ENCODE peak calls at places on chromosomes 4 and X, in eight cellular contexts. L is RCC 7860; N is stimulated activated CD4-positive, alpha-beta T cell treated with anti-CD3 and anti-CD28 coated beads, Interleukin-2, amount 100 ng/mL, for 4 hours; I is anterior cingulate cortex; K is activated T-helper 1 cell treated with anti-CD3 and anti-CD28 coated beads, Interleukin-2, amount 50 U/mL, for 16 hours; O is NCI-H1105; V is T-helper 1 cell; M is NCI-H2029 treated with DMSO at 0.1 percent for 48 hours. U is an unnamed sample.

GRCh38 chrX:132415012-132415411 is 73.8 kb downstream of the MBNL3 start:
- DNase-seq in L (no peak), K (no peak), O (no peak), M (no peak), I (no peak), V (no peak), N (no peak), U (no peak)

GRCh38 chr4:11602606-11603355 is 174.1 kb upstream of the HS3ST1 start:
- DNase-seq in N (no peak), I (no peak), K (no peak), M (no peak), O (no peak), L (no peak), V (no peak), U (no peak)

GRCh38 chrX:20666316-20666715 is 399.6 kb upstream of the RPS6KA3 start:
- DNase-seq in M (no peak), N (no peak), I (no peak), O (no peak), V (no peak), K (no peak), L (no peak), U (no peak)

GRCh38 chr4:177246636-177247584 is 62.8 kb upstream of the NEIL3 start:
- DNase-seq in L (no peak), K (no peak), M (no peak), O (no peak), I (no peak), N (no peak), V (no peak), U (no peak)

GRCh38 chr4:48436318-48436717 is 46.8 kb upstream of the SLC10A4 start:
- DNase-seq in N (no peak), M (no peak), K (no peak), L (no peak), V (no peak), O (no peak), I (no peak), U (no peak)

GRCh38 chr4:66655505-66655904 is 889.8 kb downstream of the CENPC start:
- DNase-seq in L (no peak), V (no peak), M (no peak), N (no peak), K (no peak), I (no peak), O (no peak), U (no peak)

GRCh38 chr4:13516315-13516860 is 27.9 kb downstream of the NKX3-2 start:
- DNase-seq in M (no peak), K (no peak), O (no peak), I (no peak), N (no peak), V (no peak), L (no peak), U (no peak)

GRCh38 chr4:82360298-82361177 is 13.3 kb downstream of the HNRNPD start:
- DNase-seq in O (no peak), M (no peak), K (no peak), V (no peak), L (no peak), I (no peak), N (no peak), U (no peak)

GRCh38 chrX:623599-624323 is 6.8 kb upstream of the SHOX start:
- DNase-seq in M (no peak), K (no peak), O (no peak), V (no peak), L (no peak), N (no peak), I (no peak), U (no peak)

GRCh38 chr4:112361181-112361791 is 64.1 kb downstream of the ALPK1 start:
- DNase-seq in L (peak; percentile 77), V (no peak), K (no peak), N (no peak), O (no peak), M (peak; percentile 20), I (no peak), U (no peak)

GRCh38 chrX:153642655-153643430 is 4.2 kb upstream of the DUSP9 start:
- DNase-seq in K (no peak), V (no peak), I (no peak), O (peak; percentile 46), M (no peak), L (no peak), N (no peak), U (peak; percentile 25)

GRCh38 chrX:153209347-153209746 is 30.3 kb downstream of the MAGEA1 start:
- DNase-seq in L (no peak), K (no peak), I (no peak), M (no peak), V (no peak), N (no peak), O (no peak), U (no peak)

GRCh38 chr4:158428242-158428641 is 93.4 kb upstream of the RXFP1 start:
- DNase-seq in K (no peak), L (no peak), V (no peak), O (no peak), I (no peak), N (no peak), M (no peak), U (no peak)

GRCh38 chr4:156109943-156110925 is 156.6 kb upstream of the CTSO start:
- DNase-seq in L (no peak), M (no peak), I (no peak), V (no peak), O (no peak), K (no peak), N (no peak), U (no peak)

GRCh38 chrX:35115205-35115604 is 172.6 kb downstream of the FAM47B start:
- DNase-seq in M (no peak), L (no peak), K (no peak), I (no peak), O (no peak), N (no peak), V (no peak), U (no peak)

GRCh38 chr4:8851321-8852117 is 20.1 kb downstream of the HMX1 start:
- DNase-seq in M (no peak), N (no peak), O (no peak), K (no peak), V (no peak), L (no peak), I (no peak), U (no peak)

GRCh38 chr4:20151436-20151835 is 100.3 kb upstream of the SLIT2 start:
- DNase-seq in N (no peak), L (no peak), O (no peak), K (no peak), V (no peak), I (no peak), M (no peak), U (no peak)

GRCh38 chr4:26161030-26161824 is 159.6 kb upstream of the RBPJ start:
- DNase-seq in O (no peak), M (no peak), V (no peak), N (no peak), L (no peak), I (no peak), K (no peak), U (no peak)

GRCh38 chr4:83356899-83357661 is 22.4 kb upstream of the HPSE start:
- DNase-seq in V (no peak), I (no peak), K (no peak), N (no peak), O (no peak), L (peak; percentile 80), M (no peak), U (no peak)

GRCh38 chr4:128768373-128768996 is 41.0 kb upstream of the JADE1 start:
- DNase-seq in M (no peak), L (peak; percentile 38), V (no peak), I (no peak), N (no peak), O (no peak), K (no peak), U (no peak)

GRCh38 chrX:2330487-2330886 is 170.3 kb downstream of the DHRSX start:
- DNase-seq in O (no peak), I (no peak), M (no peak), L (no peak), V (no peak), N (no peak), K (no peak), U (no peak)

GRCh38 chr4:173057906-173058305 is 110.7 kb upstream of the GALNT7 start:
- DNase-seq in O (no peak), M (peak; percentile 65), I (no peak), V (no peak), L (peak; percentile 78), K (no peak), N (no peak), U (no peak)

GRCh38 chrX:115503099-115503498 is 57.9 kb upstream of the PLS3 start:
- DNase-seq in I (no peak), N (no peak), L (no peak), O (no peak), K (no peak), M (no peak), V (no peak), U (no peak)

GRCh38 chr4:155943610-155944329 is 9.9 kb downstream of the CTSO start:
- DNase-seq in L (no peak), O (no peak), V (no peak), N (no peak), I (no peak), K (no peak), M (no peak), U (no peak)

GRCh38 chrX:16870095-16870860 is at the start of gene RBBP7:
- DNase-seq in N (peak; percentile 85), O (peak; percentile 84), M (peak; percentile 62), K (peak; percentile 94), I (peak; percentile 94), V (peak; percentile 85), L (peak; percentile 76), U (peak; percentile 98)

GRCh38 chrX:41452972-41453371 is 5.8 kb downstream of the NYX start:
- DNase-seq in K (no peak), M (no peak), N (no peak), O (no peak), I (no peak), L (no peak), V (no peak), U (no peak)

GRCh38 chr4:41709844-41710481 is 38.6 kb downstream of the PHOX2B start:
- DNase-seq in L (no peak), O (peak; percentile 51), N (no peak), V (no peak), I (no peak), K (no peak), M (no peak), U (no peak)

GRCh38 chr4:67929447-67929846 is 33.8 kb downstream of the TMPRSS11A start:
- DNase-seq in M (no peak), N (no peak), K (no peak), L (peak; percentile 50), V (no peak), O (no peak), I (no peak), U (no peak)

GRCh38 chr4:89024051-89024675 is 32.8 kb downstream of the FAM13A start:
- DNase-seq in I (peak; percentile 12), L (peak; percentile 69), K (peak; percentile 9), M (peak; percentile 90), V (peak; percentile 47), N (peak; percentile 56), O (peak; percentile 31), U (peak; percentile 75)

GRCh38 chrX:24424948-24425347 is 40.1 kb upstream of the PDK3 start:
- DNase-seq in I (no peak), O (no peak), N (no peak), L (no peak), M (no peak), V (no peak), K (no peak), U (peak; percentile 79)

GRCh38 chr4:186131935-186132334 is 27.4 kb downstream of the FAM149A start:
- DNase-seq in V (no peak), O (no peak), L (no peak), K (no peak), I (no peak), M (no peak), N (no peak), U (no peak)

GRCh38 chrX:77564824-77565223 is 117.6 kb downstream of the FGF16 start:
- DNase-seq in L (no peak), I (no peak), K (no peak), M (no peak), V (no peak), O (no peak), N (no peak), U (no peak)

GRCh38 chr4:40750461-40751258 is 905 bp downstream of the NSUN7 start:
- DNase-seq in L (no peak), N (no peak), I (no peak), M (no peak), O (no peak), K (no peak), V (no peak), U (no peak)

GRCh38 chr4:6027392-6027791 is 9.2 kb upstream of the C4orf50 start:
- DNase-seq in O (no peak), N (no peak), M (no peak), L (no peak), K (no peak), I (no peak), V (no peak), U (no peak)

U was measured in ovary.